ENCODE peak calls at places on chromosomes 2 and 18, in nine cellular contexts. B is upper lobe of right lung; E is tibial artery; R is right atrium auricular region; G is left ventricle myocardium inferior; W is CD8-positive, alpha-beta T cell; M is osteoblast; V is tibial nerve; P is GM23338. F is an unnamed sample. For H3K4me1, the result is how much of the 10 kb centered on the place peaks cover.

GRCh38 chr2:96856776-96857673 is 791 bp downstream of the ANKRD39 start:
- DNase-seq in R (no peak), E (no peak), G (no peak), V (no peak), B (no peak), M (peak), P (peak), W (peak), F (no peak)

GRCh38 chr2:11853197-11853588 is 106.8 kb downstream of the LPIN1 start:
- DNase-seq in B (no peak), P (no peak), V (no peak), E (no peak), M (no peak), R (no peak), W (no peak), G (no peak), F (no peak)

GRCh38 chr2:150272404-150272803 is 215.1 kb downstream of the RND3 start:
- DNase-seq in P (no peak), W (no peak), R (no peak), V (no peak), B (no peak), E (no peak), M (no peak), G (no peak), F (no peak)

GRCh38 chr18:2894131-2894840 is 47.5 kb downstream of the EMILIN2 start:
- DNase-seq in G (peak), E (peak), M (no peak), B (no peak), P (no peak), R (no peak), V (no peak), W (no peak), F (no peak)

GRCh38 chr2:179671314-179671713 is 190.1 kb downstream of the ZNF385B start:
- DNase-seq in M (peak), R (no peak), W (no peak), G (no peak), E (no peak), B (no peak), V (no peak), P (no peak), F (no peak)

GRCh38 chr18:5738561-5738960 is 156.8 kb downstream of the TMEM200C start:
- DNase-seq in W (no peak), E (no peak), B (no peak), P (no peak), G (no peak), R (no peak), M (no peak), V (no peak), F (no peak)

GRCh38 chr2:105517814-105518705 is 119.2 kb upstream of the FHL2 start:
- DNase-seq in V (no peak), E (peak), B (peak), G (peak), P (no peak), W (no peak), M (peak), R (peak), F (peak)

GRCh38 chr2:135630488-135630887 is 99.2 kb downstream of the R3HDM1 start:
- DNase-seq in R (no peak), P (no peak), E (no peak), V (no peak), B (no peak), M (no peak), W (no peak), G (no peak), F (no peak)

GRCh38 chr2:127007652-127008051 is 99.3 kb downstream of the BIN1 start:
- DNase-seq in B (no peak), R (no peak), G (no peak), P (no peak), W (no peak), V (no peak), E (no peak), M (peak), F (no peak)

GRCh38 chr2:232667989-232668583 is 29.0 kb upstream of the GIGYF2 start:
- DNase-seq in M (no peak), P (no peak), B (no peak), E (no peak), V (no peak), R (no peak), G (no peak), W (no peak), F (no peak)

GRCh38 chr2:232674491-232674890 is 22.6 kb upstream of the GIGYF2 start:
- DNase-seq in G (no peak), B (no peak), M (no peak), P (no peak), V (no peak), W (no peak), E (no peak), R (no peak), F (no peak)

GRCh38 chr2:232666051-232666805 is 30.9 kb upstream of the GIGYF2 start:
- DNase-seq in M (no peak), R (no peak), V (no peak), W (no peak), E (no peak), B (no peak), G (no peak), P (no peak), F (no peak)

GRCh38 chr2:232672581-232672980 is 24.6 kb upstream of the GIGYF2 start:
- DNase-seq in P (no peak), E (no peak), M (no peak), B (no peak), R (no peak), V (no peak), G (no peak), W (no peak), F (no peak)

GRCh38 chr2:232668805-232669444 is 28.2 kb upstream of the GIGYF2 start:
- DNase-seq in G (no peak), V (peak), R (no peak), P (peak), E (no peak), W (no peak), M (no peak), B (no peak), F (no peak)
- TF ChIP-seq CTCF in G (peak), V (peak), R (no peak), P (peak), E (peak), W (no peak), M (peak), B (peak), F (peak)

GRCh38 chr2:181308731-181309130 is 148.5 kb upstream of the ITGA4 start:
- DNase-seq in R (no peak), M (no peak), P (no peak), G (no peak), W (no peak), B (no peak), V (no peak), E (no peak), F (no peak)

GRCh38 chr2:181310967-181311366 is 146.2 kb upstream of the ITGA4 start:
- DNase-seq in V (no peak), R (no peak), G (no peak), W (no peak), P (no peak), B (no peak), E (no peak), M (no peak), F (no peak)

GRCh38 chr2:181309161-181309560 is 148.0 kb upstream of the ITGA4 start:
- DNase-seq in M (no peak), G (no peak), R (no peak), V (no peak), W (no peak), E (no peak), B (no peak), P (no peak), F (no peak)

GRCh38 chr2:181307203-181307991 is 149.8 kb upstream of the ITGA4 start:
- DNase-seq in W (no peak), P (no peak), G (no peak), R (no peak), V (no peak), B (no peak), M (no peak), E (no peak), F (no peak)

GRCh38 chr2:181309576-181309975 is 147.6 kb upstream of the ITGA4 start:
- DNase-seq in M (no peak), E (no peak), R (no peak), B (no peak), W (no peak), G (no peak), P (no peak), V (no peak), F (no peak)
- H3K4me1 ChIP-seq in M (under half), E (under half), R (under half), B (under half), W (half or more), G (under half), P (under half), V (under half), F (under half)

GRCh38 chr2:47006374-47007220 is 91.0 kb upstream of the MCFD2 start:
- DNase-seq in E (no peak), B (no peak), V (no peak), G (no peak), M (peak), P (peak), W (no peak), R (no peak), F (no peak)
- TF ChIP-seq CTCF in E (peak), B (no peak), V (no peak), G (peak), M (no peak), P (peak), W (no peak), R (no peak), F (no peak)

GRCh38 chr18:79399275-79400081 is 3.7 kb downstream of the NFATC1 start:
- DNase-seq in B (peak), M (peak), G (peak), E (no peak), V (no peak), P (no peak), R (no peak), W (peak), F (no peak)
- H3K4me1 ChIP-seq in B (half or more), M (under half), G (half or more), E (under half), V (half or more), P (under half), R (under half), W (half or more), F (under half)

GRCh38 chr2:216008387-216008786 is 5.0 kb downstream of the MREG start:
- DNase-seq in E (no peak), M (no peak), W (no peak), B (no peak), G (no peak), V (no peak), R (no peak), P (no peak), F (no peak)
- TF ChIP-seq CTCF in E (no peak), M (no peak), W (no peak), B (no peak), G (no peak), V (no peak), R (no peak), P (peak), F (peak)